ENCODE peak calls at places on chromosome 7, in seven cellular contexts. W, C, J, H, F, Y and G are unnamed samples.

GRCh38 chr7:43208189-43208588 is 95.7 kb downstream of the HECW1 start:
- DNase-seq in J (no peak), W (no peak), H (no peak), F (no peak), Y (no peak), C (no peak), G (no peak)

GRCh38 chr7:74332373-74333176 is 43.4 kb downstream of the CLIP2 start:
- DNase-seq in J (no peak), Y (no peak), H (no peak), F (no peak), W (no peak), C (no peak), G (no peak)

GRCh38 chr7:75624134-75624832 is 114.5 kb downstream of the HIP1 start:
- DNase-seq in J (no peak), C (peak; percentile 86), W (no peak), H (no peak), F (peak; percentile 72), Y (no peak), G (peak; percentile 83)

GRCh38 chr7:118186491-118186890 is 2.5 kb downstream of the LSM8 start:
- DNase-seq in H (no peak), J (no peak), Y (no peak), F (no peak), W (no peak), C (no peak), G (no peak)

GRCh38 chr7:6305330-6305729 is 32.9 kb upstream of the CYTH3 start:
- DNase-seq in H (no peak), C (no peak), W (no peak), F (no peak), J (no peak), Y (no peak), G (no peak)

GRCh38 chr7:18434171-18434570 is 61.4 kb upstream of the HDAC9 start:
- DNase-seq in J (no peak), H (no peak), F (no peak), C (no peak), W (no peak), Y (no peak), G (no peak)

GRCh38 chr7:110157631-110158362 is 933.1 kb upstream of the LRRN3 start:
- DNase-seq in Y (peak; percentile 67), J (no peak), H (no peak), F (no peak), W (no peak), C (no peak), G (no peak)

GRCh38 chr7:34747176-34747781 is 89.3 kb downstream of the NPSR1 start:
- DNase-seq in W (peak; percentile 14), Y (no peak), J (no peak), F (no peak), H (no peak), C (no peak), G (no peak)

GRCh38 chr7:40760293-40760964 is 625.6 kb downstream of the SUGCT start:
- DNase-seq in H (no peak), J (no peak), W (no peak), F (no peak), Y (peak; percentile 58), C (no peak), G (no peak)

GRCh38 chr7:151537818-151538561 is 18.3 kb upstream of the RHEB start:
- DNase-seq in F (no peak), W (no peak), C (no peak), H (no peak), J (no peak), Y (no peak), G (no peak)

GRCh38 chr7:138097064-138097741 is 20.9 kb downstream of the AKR1D1 start:
- DNase-seq in C (no peak), F (no peak), Y (peak; percentile 58), W (peak; percentile 32), H (no peak), J (peak; percentile 21), G (no peak)

GRCh38 chr7:99648843-99649242 is 31.0 kb downstream of the CYP3A5 start:
- DNase-seq in C (no peak), H (no peak), F (no peak), W (no peak), J (no peak), Y (no peak), G (no peak)